ENCODE peak calls at places on chromosome 14, in seven cellular contexts. J is iPS-NIHi11, C is NCI-H1417 treated with DMSO at 0.1 percent for 48 hours, O is sciatic nerve, E is A549, T is tibial artery, X is HuH-7. M is an unnamed sample.
A peak's percentile ranks its signal among the peaks of the same experiment; 100 is the strongest.

GRCh38 chr14:71321556-71322315 is 414.5 kb downstream of the PCNX1 start:
- DNase-seq in J (peak; percentile 49), C (no peak), O (no peak), E (peak; percentile 19), T (no peak), X (no peak), M (no peak)

GRCh38 chr14:79514700-79515099 is 696.6 kb downstream of the DIO2 start:
- DNase-seq in J (no peak), C (no peak), O (no peak), E (no peak), T (no peak), X (no peak), M (peak; percentile 8)

GRCh38 chr14:28294834-28295440 is 471.6 kb upstream of the FOXG1 start:
- DNase-seq in J (peak; percentile 52), C (no peak), O (no peak), E (no peak), T (no peak), X (peak; percentile 15), M (no peak)

GRCh38 chr14:21118933-21119332 is 18.1 kb downstream of the TMEM253 start:
- DNase-seq in J (no peak), C (no peak), O (no peak), E (no peak), T (no peak), X (no peak), M (no peak)

GRCh38 chr14:103123634-103124500 is 606 bp downstream of the TNFAIP2 start:
- DNase-seq in J (peak; percentile 69), C (no peak), O (peak; percentile 82), E (no peak), T (peak; percentile 72), X (peak; percentile 76), M (no peak)

GRCh38 chr14:70188608-70189540 is at the start of gene SLC8A3:
- DNase-seq in J (peak; percentile 78), C (peak; percentile 47), O (no peak), E (peak; percentile 35), T (no peak), X (no peak), M (no peak)

GRCh38 chr14:61461808-61462275 is 140.5 kb downstream of the PRKCH start:
- DNase-seq in J (peak; percentile 87), C (peak; percentile 42), O (no peak), E (peak; percentile 73), T (no peak), X (peak; percentile 66), M (peak; percentile 64)

GRCh38 chr14:21096889-21097615 is 1.4 kb downstream of the ZNF219 start:
- DNase-seq in J (no peak), C (no peak), O (no peak), E (no peak), T (no peak), X (peak; percentile 18), M (no peak)

GRCh38 chr14:102655154-102655553 is 62.7 kb downstream of the RCOR1 start:
- DNase-seq in J (no peak), C (no peak), O (no peak), E (peak; percentile 30), T (no peak), X (no peak), M (no peak)

GRCh38 chr14:71675126-71675901 is 256.9 kb upstream of the RGS6 start:
- DNase-seq in J (peak; percentile 50), C (no peak), O (no peak), E (no peak), T (no peak), X (no peak), M (no peak)

GRCh38 chr14:52131640-52132320 is 62.9 kb upstream of the NID2 start:
- DNase-seq in J (peak; percentile 89), C (peak; percentile 78), O (peak; percentile 89), E (peak; percentile 82), T (peak; percentile 55), X (peak; percentile 69), M (peak; percentile 93)

GRCh38 chr14:73717998-73718741 is 4.0 kb upstream of the PNMA1 start:
- DNase-seq in J (peak; percentile 35), C (no peak), O (no peak), E (no peak), T (no peak), X (no peak), M (no peak)

GRCh38 chr14:92590941-92591340 is 77.4 kb downstream of the RIN3 start:
- DNase-seq in J (no peak), C (no peak), O (no peak), E (no peak), T (no peak), X (no peak), M (no peak)

GRCh38 chr14:22549981-22550670 is 38.9 kb downstream of the DAD1 start:
- DNase-seq in J (peak; percentile 22), C (no peak), O (no peak), E (no peak), T (no peak), X (no peak), M (peak; percentile 16)

GRCh38 chr14:88198441-88198840 is 124.6 kb downstream of the KCNK10 start:
- DNase-seq in J (no peak), C (peak; percentile 47), O (no peak), E (no peak), T (no peak), X (no peak), M (no peak)

GRCh38 chr14:40252817-40253447 is 820.7 kb upstream of the FBXO33 start:
- DNase-seq in J (peak; percentile 12), C (no peak), O (no peak), E (no peak), T (no peak), X (no peak), M (no peak)

GRCh38 chr14:64682173-64682710 is 22.0 kb upstream of the PLEKHG3 start:
- DNase-seq in J (no peak), C (no peak), O (peak; percentile 85), E (no peak), T (peak; percentile 83), X (no peak), M (no peak)

GRCh38 chr14:36356862-36357261 is 36.4 kb upstream of the MBIP start:
- DNase-seq in J (no peak), C (no peak), O (no peak), E (no peak), T (no peak), X (no peak), M (no peak)

GRCh38 chr14:66401447-66402095 is 84.6 kb upstream of the CCDC196 start:
- DNase-seq in J (no peak), C (no peak), O (no peak), E (no peak), T (no peak), X (no peak), M (no peak)

GRCh38 chr14:76929927-76930326 is 98.6 kb downstream of the IRF2BPL start:
- DNase-seq in J (no peak), C (no peak), O (no peak), E (no peak), T (no peak), X (no peak), M (no peak)

GRCh38 chr14:85426068-85426935 is 103.6 kb upstream of the FLRT2 start:
- DNase-seq in J (no peak), C (no peak), O (no peak), E (no peak), T (no peak), X (no peak), M (no peak)

GRCh38 chr14:36315159-36315853 is 5.1 kb downstream of the MBIP start:
- DNase-seq in J (no peak), C (no peak), O (no peak), E (no peak), T (no peak), X (no peak), M (no peak)

GRCh38 chr14:56342419-56342901 is 224.2 kb downstream of the PELI2 start:
- DNase-seq in J (no peak), C (no peak), O (no peak), E (no peak), T (no peak), X (no peak), M (no peak)

GRCh38 chr14:94100847-94101246 is 9.7 kb upstream of the IFI27 start:
- DNase-seq in J (no peak), C (no peak), O (no peak), E (peak; percentile 15), T (peak; percentile 39), X (no peak), M (peak; percentile 13)

GRCh38 chr14:100727565-100728240 is 1.0 kb downstream of the DLK1 start:
- DNase-seq in J (no peak), C (no peak), O (no peak), E (no peak), T (no peak), X (no peak), M (no peak)

GRCh38 chr14:32050839-32051238 is 26.3 kb upstream of the ARHGAP5 start:
- DNase-seq in J (no peak), C (no peak), O (no peak), E (no peak), T (no peak), X (no peak), M (no peak)

GRCh38 chr14:100031506-100032281 is 33.5 kb upstream of the EVL start:
- DNase-seq in J (no peak), C (no peak), O (no peak), E (peak; percentile 96), T (peak; percentile 70), X (no peak), M (peak; percentile 95)